ENCODE peak calls at places on chromosomes 2 and 18, in five cellular contexts. F is NCI-H774; B is type B pancreatic cell; M is Kasumi-1; L is effector CD8-positive, alpha-beta T cell. J is an unnamed sample.

GRCh38 chr2:36770542-36771287 is 74.2 kb downstream of the VIT start:
- DNase-seq in F (no peak), B (no peak), M (peak), L (no peak), J (peak)

GRCh38 chr18:54957295-54957694 is 2.0 kb downstream of the CCDC68 start:
- DNase-seq in F (no peak), B (no peak), M (no peak), L (no peak), J (no peak)

GRCh38 chr2:134385195-134385594 is 131.3 kb downstream of the MGAT5 start:
- DNase-seq in F (no peak), B (no peak), M (no peak), L (no peak), J (no peak)

GRCh38 chr2:127054604-127054930 is 52.4 kb downstream of the BIN1 start:
- DNase-seq in F (no peak), B (no peak), M (no peak), L (no peak), J (no peak)

GRCh38 chr2:144404621-144405312 is 115.2 kb downstream of the ZEB2 start:
- DNase-seq in F (no peak), B (no peak), M (no peak), L (no peak), J (no peak)

GRCh38 chr2:112646791-112647720 is 1.3 kb downstream of the SLC20A1 start:
- DNase-seq in F (no peak), B (no peak), M (peak), L (no peak), J (no peak)

GRCh38 chr2:234863043-234863934 is 88.5 kb upstream of the SH3BP4 start:
- DNase-seq in F (no peak), B (no peak), M (no peak), L (no peak), J (peak)

GRCh38 chr2:148244593-148245292 is 223.9 kb downstream of the MBD5 start:
- DNase-seq in F (peak), B (no peak), M (no peak), L (no peak), J (no peak)

GRCh38 chr2:200042944-200043343 is 87.6 kb downstream of the MAIP1 start:
- DNase-seq in F (no peak), B (no peak), M (no peak), L (no peak), J (peak)

GRCh38 chr2:78992451-78992806 is 33.1 kb upstream of the REG3G start:
- DNase-seq in F (peak), B (no peak), M (no peak), L (no peak), J (no peak)

GRCh38 chr2:240981273-240981672 is 17.1 kb upstream of the SNED1 start:
- DNase-seq in F (no peak), B (no peak), M (no peak), L (no peak), J (no peak)

GRCh38 chr2:71811726-71812125 is 335.9 kb downstream of the CYP26B1 start:
- DNase-seq in F (no peak), B (no peak), M (no peak), L (no peak), J (no peak)

GRCh38 chr2:33363599-33364300 is 112.7 kb upstream of the RASGRP3 start:
- DNase-seq in F (no peak), B (no peak), M (peak), L (no peak), J (no peak)

GRCh38 chr18:456361-456821 is 44.1 kb downstream of the COLEC12 start:
- DNase-seq in F (no peak), B (no peak), M (no peak), L (no peak), J (no peak)

GRCh38 chr2:7845332-7845731 is 836.5 kb upstream of the ID2 start:
- DNase-seq in F (no peak), B (no peak), M (no peak), L (no peak), J (no peak)

J was measured in MG63.